ENCODE peak calls at places on chromosome 19, in eight cellular contexts. R, H, S, Y, X, A, B and O are unnamed samples.

GRCh38 chr19:37778613-37779138 is 710 bp downstream of the ZNF573 start:
- DNase-seq in R (no peak), H (no peak), S (no peak), Y (no peak), X (no peak), A (peak; percentile 10), B (no peak), O (no peak)

GRCh38 chr19:50050406-50051223 is 24.8 kb downstream of the ZNF473 start:
- DNase-seq in R (peak; percentile 85), H (peak; percentile 75), S (peak; percentile 70), Y (peak; percentile 34), X (peak; percentile 75), A (peak; percentile 81), B (peak; percentile 23), O (peak; percentile 82)

GRCh38 chr19:13684021-13684420 is 80.3 kb upstream of the MRI1 start:
- DNase-seq in R (no peak), H (no peak), S (no peak), Y (no peak), X (no peak), A (no peak), B (no peak), O (no peak)

GRCh38 chr19:5501907-5502306 is 46.7 kb downstream of the ZNRF4 start:
- DNase-seq in R (no peak), H (no peak), S (no peak), Y (no peak), X (no peak), A (no peak), B (no peak), O (no peak)

GRCh38 chr19:49437231-49437630 is 4.1 kb downstream of the SLC17A7 start:
- DNase-seq in R (no peak), H (no peak), S (no peak), Y (no peak), X (no peak), A (no peak), B (no peak), O (no peak)

GRCh38 chr19:53463263-53463662 is 4.3 kb upstream of the ZNF813 start:
- DNase-seq in R (no peak), H (no peak), S (peak; percentile 22), Y (no peak), X (no peak), A (peak; percentile 15), B (no peak), O (no peak)

GRCh38 chr19:610071-610800 is 20.6 kb downstream of the HCN2 start:
- DNase-seq in R (no peak), H (no peak), S (no peak), Y (no peak), X (no peak), A (peak; percentile 52), B (no peak), O (no peak)

GRCh38 chr19:29532956-29533355 is 7.2 kb downstream of the VSTM2B start:
- DNase-seq in R (no peak), H (no peak), S (no peak), Y (no peak), X (no peak), A (no peak), B (no peak), O (peak; percentile 46)

GRCh38 chr19:55086730-55087541 is 11.3 kb downstream of the EPS8L1 start:
- DNase-seq in R (peak; percentile 99), H (peak; percentile 92), S (peak; percentile 81), Y (peak; percentile 69), X (peak; percentile 87), A (peak; percentile 93), B (no peak), O (peak; percentile 98)

GRCh38 chr19:5803441-5803751 is 1.5 kb upstream of the NRTN start:
- DNase-seq in R (no peak), H (no peak), S (no peak), Y (no peak), X (no peak), A (no peak), B (no peak), O (no peak)

GRCh38 chr19:13002389-13002898 is 7.2 kb downstream of the NFIX start:
- DNase-seq in R (no peak), H (peak; percentile 79), S (peak; percentile 31), Y (no peak), X (no peak), A (no peak), B (no peak), O (no peak)

GRCh38 chr19:54432144-54432738 is 16.8 kb upstream of the LENG8 start:
- DNase-seq in R (no peak), H (peak; percentile 36), S (no peak), Y (no peak), X (no peak), A (no peak), B (no peak), O (no peak)

GRCh38 chr19:41420101-41420880 is 6.9 kb downstream of the B3GNT8 start:
- DNase-seq in R (no peak), H (no peak), S (no peak), Y (no peak), X (no peak), A (no peak), B (no peak), O (no peak)

GRCh38 chr19:52464798-52465470 is 11.6 kb downstream of the ZNF578 start:
- DNase-seq in R (no peak), H (no peak), S (no peak), Y (no peak), X (no peak), A (no peak), B (no peak), O (no peak)

GRCh38 chr19:10006335-10006708 is 4.0 kb downstream of the COL5A3 start:
- DNase-seq in R (no peak), H (no peak), S (peak; percentile 20), Y (no peak), X (peak; percentile 31), A (peak; percentile 36), B (no peak), O (no peak)

GRCh38 chr19:55080915-55081772 is 5.5 kb downstream of the EPS8L1 start:
- DNase-seq in R (no peak), H (peak; percentile 80), S (peak; percentile 77), Y (peak; percentile 85), X (peak; percentile 45), A (peak; percentile 93), B (peak; percentile 35), O (peak; percentile 84)

GRCh38 chr19:49689133-49690072 is at the start of gene ADM5:
- DNase-seq in R (no peak), H (peak; percentile 71), S (peak; percentile 86), Y (peak; percentile 49), X (no peak), A (peak; percentile 70), B (no peak), O (peak; percentile 91)

GRCh38 chr19:7255119-7255518 is 39.1 kb downstream of the INSR start:
- DNase-seq in R (no peak), H (no peak), S (peak; percentile 56), Y (no peak), X (no peak), A (no peak), B (no peak), O (no peak)

GRCh38 chr19:32199501-32200040 is 145.8 kb upstream of the ZNF507 start:
- DNase-seq in R (no peak), H (no peak), S (no peak), Y (no peak), X (no peak), A (no peak), B (no peak), O (no peak)

GRCh38 chr19:1401889-1402217 is 511 bp upstream of the GAMT start:
- DNase-seq in R (no peak), H (no peak), S (no peak), Y (no peak), X (no peak), A (no peak), B (no peak), O (no peak)

GRCh38 chr19:5354403-5354802 is 13.8 kb upstream of the PTPRS start:
- DNase-seq in R (no peak), H (no peak), S (no peak), Y (no peak), X (no peak), A (no peak), B (no peak), O (no peak)

GRCh38 chr19:10292206-10292788 is 2.5 kb downstream of the ICAM5 start:
- DNase-seq in R (peak; percentile 67), H (peak; percentile 58), S (peak; percentile 82), Y (peak; percentile 76), X (peak; percentile 61), A (peak; percentile 91), B (no peak), O (peak; percentile 76)

GRCh38 chr19:35310331-35310730 is 18.4 kb downstream of the MAG start:
- DNase-seq in R (no peak), H (no peak), S (no peak), Y (no peak), X (no peak), A (no peak), B (no peak), O (no peak)

GRCh38 chr19:4831351-4832340 is at the start of gene TICAM1:
- DNase-seq in R (peak; percentile 63), H (peak; percentile 49), S (peak; percentile 78), Y (peak; percentile 73), X (peak; percentile 35), A (peak; percentile 90), B (no peak), O (peak; percentile 62)

DNA sequence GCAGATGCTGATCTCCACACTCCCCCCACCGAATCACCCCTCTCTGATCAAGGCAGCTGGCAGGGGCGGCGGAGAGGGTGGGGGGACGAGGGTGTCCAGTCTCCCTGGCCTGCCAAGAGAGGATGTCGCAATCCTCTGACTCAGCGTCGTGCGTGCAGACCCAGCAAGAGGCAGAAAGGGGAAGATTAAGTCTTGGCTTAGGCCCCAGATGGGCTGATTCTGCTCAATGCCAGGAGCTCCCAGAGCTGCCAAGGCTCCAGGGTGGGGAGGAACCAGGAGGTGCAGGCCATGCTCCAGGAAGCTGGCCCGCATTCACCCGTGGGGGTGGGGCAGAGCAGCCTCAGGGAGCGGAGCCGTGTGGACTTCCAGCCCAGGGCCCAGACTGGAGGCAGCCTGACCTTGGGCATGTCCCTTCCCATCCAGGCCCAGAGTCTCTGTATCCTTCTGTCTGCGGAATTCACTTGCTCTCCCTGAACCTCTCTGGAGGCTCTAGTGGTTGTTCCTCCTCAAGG is 6.6 kb upstream of the BCL3 start:
- DNase-seq in R (peak; percentile 97), H (peak; percentile 99), S (peak; percentile 100), Y (no peak), X (peak; percentile 98), A (peak; percentile 97), B (no peak), O (peak; percentile 99)
- TF ChIP-seq POLR2A in R (peak; percentile 52), H (peak; percentile 61), S (peak; percentile 62), Y (no peak), X (no peak), A (peak; percentile 69), B (no peak), O (no peak)

GRCh38 chr19:36573020-36573947 is at the start of gene ZNF529:
- DNase-seq in R (peak; percentile 92), H (peak; percentile 88), S (peak; percentile 91), Y (peak; percentile 76), X (peak; percentile 92), A (peak; percentile 90), B (peak; percentile 74), O (peak; percentile 89)
- TF ChIP-seq POLR2A in R (peak; percentile 86), H (peak; percentile 69), S (peak; percentile 87), Y (peak; percentile 88), X (peak; percentile 67), A (peak; percentile 72), B (peak; percentile 96), O (no peak)

GRCh38 chr19:2711175-2711936 is 8.9 kb upstream of the GNG7 start:
- DNase-seq in R (peak; percentile 99), H (no peak), S (no peak), Y (no peak), X (no peak), A (no peak), B (no peak), O (no peak)
- TF ChIP-seq POLR2A in R (no peak), H (no peak), S (no peak), Y (no peak), X (no peak), A (no peak), B (no peak), O (no peak)

GRCh38 chr19:17468302-17469091 is 1.8 kb upstream of the SLC27A1 start:
- DNase-seq in R (no peak), H (peak; percentile 72), S (peak; percentile 44), Y (no peak), X (no peak), A (peak; percentile 38), B (no peak), O (peak; percentile 52)
- TF ChIP-seq POLR2A in R (no peak), H (peak; percentile 33), S (no peak), Y (no peak), X (peak; percentile 47), A (no peak), B (no peak), O (no peak)